ENCODE peak calls at places on chromosome 2, in four cellular contexts. V is GM03348, X is LoVo, B is ELR. T is an unnamed sample.

GRCh38 chr2:1910562-1911256 is 166.4 kb upstream of the PXDN start:
- DNase-seq in V (no peak), X (no peak), B (peak), T (no peak)

GRCh38 chr2:12441750-12442626 is 274.7 kb upstream of the TRIB2 start:
- DNase-seq in V (no peak), X (no peak), B (no peak), T (no peak)

GRCh38 chr2:230925879-230926765 is 1.1 kb upstream of the GPR55 start:
- DNase-seq in V (no peak), X (no peak), B (peak), T (no peak)

GRCh38 chr2:191152841-191153240 is 2.0 kb upstream of the STAT4 start:
- DNase-seq in V (peak), X (no peak), B (peak), T (peak)

GRCh38 chr2:178427458-178427857 is 23.5 kb downstream of the PRKRA start:
- DNase-seq in V (no peak), X (no peak), B (no peak), T (no peak)

GRCh38 chr2:224175010-224175409 is 135.9 kb upstream of the SERPINE2 start:
- DNase-seq in V (no peak), X (no peak), B (no peak), T (no peak)

GRCh38 chr2:104872034-104872865 is 18.3 kb downstream of the POU3F3 start:
- DNase-seq in V (no peak), X (no peak), B (no peak), T (no peak)

GRCh38 chr2:220785181-220785580 is 786.9 kb downstream of the EPHA4 start:
- DNase-seq in V (no peak), X (no peak), B (no peak), T (no peak)

GRCh38 chr2:200253631-200254030 is 52.9 kb upstream of the SPATS2L start:
- DNase-seq in V (peak), X (no peak), B (peak), T (peak)